ENCODE peak calls at places on chromosomes 12 and 14, in five cellular contexts. C is psoas muscle, F is AG04450, U is cardiac muscle cell, L is HCT116. N is an unnamed sample.

GRCh38 chr12:49094104-49094948 is at the start of gene DHH:
- DNase-seq in C (peak; percentile 40), F (no peak), L (no peak), U (peak; percentile 60), N (no peak)

GRCh38 chr12:57138526-57139272 is 8.7 kb downstream of the LRP1-AS start:
- DNase-seq in C (peak; percentile 91), F (no peak), L (no peak), U (no peak), N (peak; percentile 76)

GRCh38 chr14:31090872-31091764 is 64.9 kb upstream of the STRN3 start:
- DNase-seq in F (peak; percentile 77), L (no peak), U (no peak), C (no peak), N (peak; percentile 93)

GRCh38 chr12:6697584-6698351 is 2.8 kb downstream of the PIANP start:
- DNase-seq in C (no peak), U (peak; percentile 40), F (peak; percentile 13), L (peak; percentile 45), N (peak; percentile 62)

GRCh38 chr14:25121342-25122129 is 71.6 kb upstream of the STXBP6 start:
- DNase-seq in F (no peak), L (no peak), U (peak; percentile 13), C (no peak), N (peak; percentile 97)

GRCh38 chr14:91254456-91254855 is 10.0 kb upstream of the GPR68 start:
- DNase-seq in C (no peak), U (no peak), F (no peak), L (no peak), N (no peak)

GRCh38 chr14:49620182-49621113 is at the start of the genes MGAT2 and RPL36AL:
- DNase-seq in C (peak; percentile 99), L (peak; percentile 95), U (peak; percentile 97), F (peak; percentile 98), N (peak; percentile 99)

GRCh38 chr12:74953697-74954096 is 255.9 kb downstream of the KCNC2 start:
- DNase-seq in F (no peak), L (no peak), C (no peak), U (no peak), N (no peak)

GRCh38 chr12:122981036-122981471 is 573 bp downstream of the ARL6IP4 start:
- DNase-seq in U (no peak), L (no peak), C (no peak), F (no peak), N (no peak)

GRCh38 chr14:95770777-95771176 is 56.9 kb upstream of the TCL1A start:
- DNase-seq in L (no peak), U (no peak), C (no peak), F (no peak), N (no peak)

GRCh38 chr12:102631274-102631673 is 150.9 kb upstream of the IGF1 start:
- DNase-seq in F (peak; percentile 18), C (no peak), U (no peak), L (no peak), N (peak; percentile 89)

GRCh38 chr12:5063149-5063548 is 19.5 kb downstream of the KCNA5 start:
- DNase-seq in L (no peak), U (no peak), F (no peak), C (no peak), N (no peak)

GRCh38 chr12:118432812-118433540 is 56.6 kb downstream of the SUDS3 start:
- DNase-seq in L (no peak), F (no peak), C (no peak), U (no peak), N (peak; percentile 30)

GRCh38 chr12:54052745-54053624 is 650 bp upstream of the HOXC4 start:
- DNase-seq in L (no peak), F (no peak), C (no peak), U (no peak), N (peak; percentile 75)

GRCh38 chr12:128258866-128259555 is 8.0 kb upstream of the TMEM132C start:
- DNase-seq in F (no peak), L (no peak), C (no peak), U (peak; percentile 51), N (no peak)

GRCh38 chr14:55968741-55969140 is 149.5 kb upstream of the PELI2 start:
- DNase-seq in F (no peak), U (peak; percentile 2), C (no peak), L (no peak), N (no peak)

GRCh38 chr14:46048127-46048526 is 603.5 kb downstream of the RPL10L start:
- DNase-seq in F (no peak), U (peak; percentile 74), C (no peak), L (peak; percentile 39), N (peak; percentile 3)

GRCh38 chr14:93759781-93760307 is 28.4 kb downstream of the PRIMA1 start:
- DNase-seq in F (no peak), L (no peak), C (peak; percentile 37), U (peak; percentile 88), N (no peak)

GRCh38 chr14:50830932-50831703 is at the start of gene NIN:
- DNase-seq in F (no peak), L (no peak), U (peak; percentile 93), C (peak; percentile 82), N (peak; percentile 79)

GRCh38 chr12:100248886-100249285 is 18.0 kb downstream of the DEPDC4 start:
- DNase-seq in L (no peak), U (no peak), F (no peak), C (no peak), N (peak; percentile 22)

GRCh38 chr14:50647753-50648152 is 20.4 kb downstream of the SAV1 start:
- DNase-seq in F (no peak), U (no peak), L (no peak), C (no peak), N (peak; percentile 41)

GRCh38 chr14:45716506-45716905 is 463.5 kb upstream of the MIS18BP1 start:
- DNase-seq in C (no peak), F (no peak), L (no peak), U (no peak), N (no peak)

GRCh38 chr14:22047105-22047504 is 373.5 kb upstream of the OR4E1 start:
- DNase-seq in C (no peak), L (no peak), F (no peak), U (peak; percentile 62), N (no peak)

GRCh38 chr12:664075-664778 is 982 bp upstream of the NINJ2 start:
- DNase-seq in L (no peak), U (no peak), F (no peak), C (no peak), N (no peak)

GRCh38 chr12:88501976-88502938 is 78.0 kb downstream of the KITLG start:
- DNase-seq in F (no peak), L (no peak), U (no peak), C (no peak), N (peak; percentile 71)

DNA sequence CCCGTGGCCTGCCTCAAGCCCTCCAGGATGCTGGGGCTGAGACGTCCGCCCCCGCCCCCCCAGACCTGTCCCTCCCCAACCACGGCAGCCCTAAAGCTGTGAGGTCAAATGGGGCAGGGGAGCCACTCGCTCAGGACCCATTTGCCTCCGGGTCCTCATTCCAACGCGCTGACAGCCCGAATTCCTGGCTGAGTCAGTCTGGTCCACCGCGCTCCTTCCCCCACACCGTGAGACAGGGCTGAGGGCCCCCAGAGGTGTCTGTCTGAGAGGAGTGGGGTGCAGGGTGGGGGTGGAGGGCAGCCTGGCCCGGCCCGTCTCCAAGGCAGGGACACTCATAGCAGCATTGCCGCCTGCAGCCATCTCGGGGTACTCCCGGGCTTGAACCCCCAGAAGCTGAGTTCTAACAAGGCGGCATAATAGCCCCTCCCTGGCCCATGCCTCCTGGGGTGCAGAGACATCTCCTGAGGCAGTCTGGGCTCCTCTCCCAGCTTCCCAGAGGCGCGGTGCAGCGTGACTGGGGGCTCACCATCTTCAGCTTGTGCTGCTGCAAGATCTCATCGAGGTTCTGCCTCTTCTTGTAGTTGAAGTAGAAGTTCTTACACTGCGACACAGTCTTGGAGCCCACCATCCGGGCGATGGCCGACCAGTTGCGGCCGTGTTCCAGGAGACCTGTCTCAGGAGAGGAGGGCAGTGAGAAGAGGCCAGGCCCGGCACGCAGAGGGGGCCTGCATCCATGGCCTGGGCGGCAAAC is 90.5 kb downstream of the RFLNA start:
- DNase-seq in F (peak; percentile 61), L (no peak), C (peak; percentile 25), U (no peak), N (peak; percentile 78)
- H3K4me3 ChIP-seq in F (peak overlapping the region; percentile 13), L (no peak overlapping the region), C (peak overlapping the region; percentile 79), U (no peak overlapping the region), N (peak overlapping the region; percentile 5)

GRCh38 chr14:101080922-101081593 is 177.5 kb upstream of the RTL1 start:
- DNase-seq in U (no peak), F (no peak), L (no peak), C (no peak), N (no peak)

GRCh38 chr14:101082436-101083384 is 179.2 kb upstream of the RTL1 start:
- DNase-seq in U (no peak), F (no peak), L (no peak), C (no peak), N (no peak)

GRCh38 chr14:101084436-101084826 is 180.9 kb upstream of the RTL1 start:
- DNase-seq in F (no peak), L (no peak), C (no peak), U (no peak), N (no peak)

GRCh38 chr14:101082036-101082435 is 178.5 kb upstream of the RTL1 start:
- DNase-seq in U (no peak), L (no peak), C (no peak), F (no peak), N (no peak)

GRCh38 chr14:101083564-101084435 is 180.3 kb upstream of the RTL1 start:
- DNase-seq in U (no peak), F (no peak), L (peak; percentile 46), C (no peak), N (no peak)
- TF ChIP-seq CTCF in U (peak; percentile 22), F (no peak), L (peak; percentile 80), C (no peak), N (no peak)

GRCh38 chr12:26318661-26319068 is 123.3 kb downstream of the SSPN start:
- DNase-seq in L (no peak), C (peak; percentile 57), U (no peak), F (peak; percentile 74), N (peak; percentile 45)

GRCh38 chr12:26319511-26319910 is 124.1 kb downstream of the SSPN start:
- DNase-seq in L (no peak), F (peak; percentile 81), U (no peak), C (peak; percentile 50), N (peak; percentile 74)

GRCh38 chr12:26317942-26318565 is 122.7 kb downstream of the SSPN start:
- DNase-seq in C (no peak), F (no peak), L (peak; percentile 26), U (no peak), N (peak; percentile 36)
- H3K4me3 ChIP-seq in C (no peak overlapping the region), F (no peak overlapping the region), L (no peak overlapping the region), U (no peak overlapping the region), N (no peak overlapping the region)

GRCh38 chr14:81172353-81172752 is 48.4 kb downstream of the GTF2A1 start:
- DNase-seq in L (no peak), F (no peak), C (no peak), U (no peak), N (peak; percentile 38)

GRCh38 chr14:81170104-81170828 is 50.5 kb downstream of the GTF2A1 start:
- DNase-seq in F (peak; percentile 67), C (peak; percentile 94), L (peak; percentile 75), U (peak; percentile 91), N (peak; percentile 87)

GRCh38 chr14:81169267-81169666 is 51.5 kb downstream of the GTF2A1 start:
- DNase-seq in L (no peak), F (no peak), U (no peak), C (no peak), N (no peak)

GRCh38 chr14:81169711-81170103 is 51.1 kb downstream of the GTF2A1 start:
- DNase-seq in L (no peak), U (peak; percentile 3), F (no peak), C (peak; percentile 61), N (peak; percentile 31)

DNA sequence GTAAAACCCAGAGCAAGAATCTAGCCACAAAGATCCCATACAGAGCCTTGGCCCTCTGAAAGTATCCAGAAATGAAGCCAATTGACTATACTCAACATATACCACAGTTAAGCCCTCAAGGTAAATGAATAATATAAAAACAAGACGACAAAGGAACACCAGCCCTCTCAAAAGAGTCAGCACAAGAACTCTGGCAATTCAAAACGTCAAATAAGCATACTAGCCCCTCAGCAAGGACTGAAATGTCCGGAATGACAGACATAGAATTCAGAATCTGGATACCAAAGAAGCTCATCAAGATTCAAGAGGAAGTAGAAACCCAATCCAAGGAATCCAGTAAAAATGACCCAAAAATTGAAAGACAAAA is 49.9 kb downstream of the GTF2A1 start:
- DNase-seq in U (no peak), L (no peak), C (no peak), F (no peak), N (no peak)
- TF ChIP-seq CTCF in U (no peak), L (no peak), C (no peak), F (no peak), N (no peak)